ENCODE peak calls at places on chromosomes 4 and X, in seven cellular contexts. I, X, R, V, E, D and N are unnamed samples.
A peak's percentile ranks its signal among the peaks of the same experiment; 100 is the strongest.

GRCh38 chrX:1558761-1559468 is 21.9 kb upstream of the P2RY8 start:
- DNase-seq in X (no peak), D (no peak), V (no peak), E (no peak), I (no peak), R (no peak), N (no peak)

GRCh38 chr4:1049591-1049905 is 38.1 kb downstream of the FGFRL1 start:
- DNase-seq in X (no peak), E (no peak), I (no peak), V (no peak), D (no peak), R (no peak), N (no peak)

GRCh38 chrX:86002076-86002896 is 45.1 kb downstream of the CHM start:
- DNase-seq in R (peak; percentile 40), X (peak; percentile 46), I (peak; percentile 5), V (peak; percentile 3), E (no peak), D (peak; percentile 3), N (no peak)

GRCh38 chr4:156347412-156348075 is 393.9 kb upstream of the CTSO start:
- DNase-seq in X (no peak), R (peak; percentile 83), I (peak; percentile 25), D (no peak), E (no peak), V (no peak), N (no peak)

GRCh38 chr4:174244441-174244840 is 39.0 kb downstream of the FBXO8 start:
- DNase-seq in E (no peak), D (no peak), X (no peak), V (no peak), R (peak; percentile 50), I (peak; percentile 7), N (no peak)

GRCh38 chrX:107726809-107727534 is 48.6 kb downstream of the TSC22D3 start:
- DNase-seq in X (no peak), R (no peak), V (no peak), I (no peak), E (no peak), D (no peak), N (no peak)

GRCh38 chr4:77155631-77156345 is 1.2 kb upstream of the CCNG2 start:
- DNase-seq in E (no peak), D (no peak), R (no peak), I (no peak), V (no peak), X (no peak), N (no peak)

GRCh38 chr4:56229947-56230346 is 157.3 kb downstream of the AASDH start:
- DNase-seq in E (no peak), I (no peak), D (no peak), X (no peak), V (no peak), R (no peak), N (peak; percentile 66)

GRCh38 chr4:29423836-29424721 is 1296.1 kb upstream of the PCDH7 start:
- DNase-seq in E (no peak), V (no peak), D (no peak), X (no peak), I (peak; percentile 23), R (peak; percentile 84), N (no peak)

GRCh38 chr4:87224036-87224923 is 3.9 kb upstream of the KLHL8 start:
- DNase-seq in D (no peak), E (no peak), X (no peak), R (no peak), I (no peak), V (no peak), N (no peak)

GRCh38 chr4:104163820-104164219 is 330.9 kb downstream of the CXXC4 start:
- DNase-seq in E (no peak), I (no peak), V (no peak), X (no peak), R (peak; percentile 51), D (no peak), N (no peak)

GRCh38 chrX:153828723-153829548 is 1.4 kb downstream of the PDZD4 start:
- DNase-seq in E (no peak), R (no peak), X (no peak), I (peak; percentile 29), D (no peak), V (no peak), N (no peak)

GRCh38 chr4:174669278-174669677 is 147.0 kb upstream of the HPGD start:
- DNase-seq in D (no peak), I (peak; percentile 79), E (no peak), R (peak; percentile 75), X (no peak), V (no peak), N (no peak)

GRCh38 chr4:6925357-6925836 is 15.8 kb downstream of the TBC1D14 start:
- DNase-seq in D (peak; percentile 25), X (no peak), V (peak; percentile 35), R (no peak), E (no peak), I (no peak), N (no peak)

GRCh38 chrX:70970482-70970999 is 39.6 kb upstream of the SLC7A3 start:
- DNase-seq in E (no peak), X (no peak), V (no peak), D (no peak), R (peak; percentile 13), I (peak; percentile 25), N (no peak)

GRCh38 chrX:112761239-112762207 is 79.1 kb downstream of the AMOT start:
- DNase-seq in D (no peak), X (no peak), R (no peak), I (no peak), E (no peak), V (no peak), N (no peak)

GRCh38 chrX:53481093-53481492 is 46.9 kb upstream of the HSD17B10 start:
- DNase-seq in D (peak; percentile 2), E (no peak), R (peak; percentile 6), I (no peak), V (peak; percentile 14), X (no peak), N (peak; percentile 9)

GRCh38 chr4:111930658-111931057 is 214.6 kb upstream of the FAM241A start:
- DNase-seq in X (no peak), E (no peak), R (no peak), D (no peak), V (no peak), I (no peak), N (no peak)

GRCh38 chrX:40403757-40404156 is 177.0 kb upstream of the ATP6AP2 start:
- DNase-seq in D (no peak), V (no peak), X (no peak), R (no peak), E (no peak), I (no peak), N (no peak)